ENCODE peak calls at places on chromosome 21, in four cellular contexts. B is activated CD4-positive, alpha-beta T cell treated with anti-CD3 and anti-CD28 coated beads, Interleukin-2, amount 10 ng/mL, durations not matched to agents 7 days and 5 days; O is T-helper 17 cell; J is T-cell. G is an unnamed sample.

GRCh38 chr21:41235214-41235613 is 67.3 kb downstream of the BACE2 start:
- DNase-seq in B (no peak), O (no peak), J (no peak), G (no peak)

GRCh38 chr21:24375201-24375600 is 1232.1 kb downstream of the MRPL39 start:
- DNase-seq in B (peak; percentile 12), O (no peak), J (peak; percentile 2), G (no peak)

GRCh38 chr21:35989185-35989735 is 71.1 kb downstream of the SETD4 start:
- DNase-seq in B (no peak), O (no peak), J (no peak), G (no peak)

GRCh38 chr21:33732038-33732437 is 89.7 kb downstream of the ITSN1 start:
- DNase-seq in B (no peak), O (no peak), J (no peak), G (no peak)

GRCh38 chr21:34604556-34604955 is 10.4 kb downstream of the RCAN1 start:
- DNase-seq in B (no peak), O (no peak), J (no peak), G (no peak)

GRCh38 chr21:41673596-41674335 is 93.1 kb downstream of the RIPK4 start:
- DNase-seq in B (no peak), O (no peak), J (no peak), G (no peak)

GRCh38 chr21:31630062-31630711 is 29.3 kb upstream of the SOD1 start:
- DNase-seq in B (no peak), O (no peak), J (no peak), G (no peak)

GRCh38 chr21:40049031-40049958 is 182.1 kb downstream of the PCP4 start:
- DNase-seq in B (no peak), O (no peak), J (no peak), G (no peak)

GRCh38 chr21:15061284-15061683 is 3.5 kb downstream of the NRIP1 start:
- DNase-seq in B (no peak), O (no peak), J (no peak), G (no peak)

GRCh38 chr21:46441331-46441730 is 17.4 kb upstream of the DIP2A start:
- DNase-seq in B (no peak), O (no peak), J (no peak), G (no peak)

GRCh38 chr21:45267390-45267760 is 20.3 kb downstream of the POFUT2 start:
- DNase-seq in B (peak; percentile 4), O (no peak), J (no peak), G (no peak)

GRCh38 chr21:45016491-45017375 is 57.6 kb upstream of the ADARB1 start:
- DNase-seq in B (no peak), O (no peak), J (no peak), G (no peak)

GRCh38 chr21:46437511-46437910 is 21.2 kb upstream of the DIP2A start:
- DNase-seq in B (no peak), O (no peak), J (no peak), G (no peak)

GRCh38 chr21:37582613-37583012 is 216.0 kb downstream of the DYRK1A start:
- DNase-seq in B (no peak), O (no peak), J (no peak), G (no peak)

GRCh38 chr21:26085882-26086281 is 84.7 kb downstream of the APP start:
- DNase-seq in B (no peak), O (no peak), J (no peak), G (no peak)

GRCh38 chr21:17901458-17902092 is 82.4 kb upstream of the C21orf91 start:
- DNase-seq in B (no peak), O (no peak), J (no peak), G (no peak)

GRCh38 chr21:43280949-43281633 is 112.3 kb downstream of the CRYAA start:
- DNase-seq in B (no peak), O (no peak), J (no peak), G (no peak)

GRCh38 chr21:29130234-29130993 is at the start of gene MAP3K7CL:
- DNase-seq in B (no peak), O (no peak), J (no peak), G (no peak)

GRCh38 chr21:34582506-34583150 is 32.3 kb downstream of the RCAN1 start:
- DNase-seq in B (peak; percentile 7), O (no peak), J (no peak), G (no peak)